ENCODE peak calls at places on chromosomes 11 and 22, in seven cellular contexts. W, Q, I, R, B, J and P are unnamed samples.

GRCh38 chr11:22459053-22459452 is 120.9 kb downstream of the SLC17A6 start:
- DNase-seq in W (no peak), Q (no peak), I (no peak), R (no peak), B (no peak), J (peak), P (no peak)

GRCh38 chr11:57244911-57245310 is 7.9 kb upstream of the APLNR start:
- DNase-seq in W (no peak), Q (no peak), I (peak), R (no peak), B (no peak), J (no peak), P (no peak)

GRCh38 chr11:71962428-71963038 is 33.7 kb downstream of the RNF121 start:
- DNase-seq in W (no peak), Q (no peak), I (no peak), R (no peak), B (no peak), J (peak), P (no peak)

GRCh38 chr22:33659423-33659822 is 260.9 kb downstream of the LARGE1 start:
- DNase-seq in W (peak), Q (no peak), I (no peak), R (peak), B (no peak), J (no peak), P (no peak)

GRCh38 chr11:14907411-14908213 is 15.6 kb upstream of the CYP2R1 start:
- DNase-seq in W (peak), Q (peak), I (peak), R (peak), B (peak), J (peak), P (peak)

GRCh38 chr11:79076526-79077115 is 364.2 kb downstream of the TENM4 start:
- DNase-seq in W (peak), Q (peak), I (peak), R (no peak), B (no peak), J (no peak), P (peak)

GRCh38 chr11:29934115-29934638 is 82.7 kb downstream of the KCNA4 start:
- DNase-seq in W (no peak), Q (no peak), I (no peak), R (no peak), B (no peak), J (no peak), P (no peak)

GRCh38 chr11:746289-747175 is 732 bp upstream of the TALDO1 start:
- DNase-seq in W (no peak), Q (peak), I (no peak), R (peak), B (no peak), J (peak), P (no peak)

GRCh38 chr11:82776377-82776776 is 42.7 kb upstream of the FAM181B start:
- DNase-seq in W (no peak), Q (no peak), I (no peak), R (no peak), B (no peak), J (no peak), P (no peak)

GRCh38 chr11:9187616-9188015 is 77.5 kb downstream of the DENND5A start:
- DNase-seq in W (no peak), Q (no peak), I (no peak), R (no peak), B (no peak), J (no peak), P (no peak)

GRCh38 chr11:8261921-8262551 is 1.6 kb downstream of the LMO1 start:
- DNase-seq in W (no peak), Q (peak), I (no peak), R (peak), B (no peak), J (no peak), P (peak)

GRCh38 chr11:113862430-113862829 is 12.9 kb downstream of the USP28 start:
- DNase-seq in W (no peak), Q (no peak), I (no peak), R (no peak), B (no peak), J (peak), P (no peak)

GRCh38 chr11:131614514-131615085 is 244.2 kb downstream of the NTM start:
- DNase-seq in W (no peak), Q (no peak), I (no peak), R (no peak), B (no peak), J (no peak), P (no peak)

DNA sequence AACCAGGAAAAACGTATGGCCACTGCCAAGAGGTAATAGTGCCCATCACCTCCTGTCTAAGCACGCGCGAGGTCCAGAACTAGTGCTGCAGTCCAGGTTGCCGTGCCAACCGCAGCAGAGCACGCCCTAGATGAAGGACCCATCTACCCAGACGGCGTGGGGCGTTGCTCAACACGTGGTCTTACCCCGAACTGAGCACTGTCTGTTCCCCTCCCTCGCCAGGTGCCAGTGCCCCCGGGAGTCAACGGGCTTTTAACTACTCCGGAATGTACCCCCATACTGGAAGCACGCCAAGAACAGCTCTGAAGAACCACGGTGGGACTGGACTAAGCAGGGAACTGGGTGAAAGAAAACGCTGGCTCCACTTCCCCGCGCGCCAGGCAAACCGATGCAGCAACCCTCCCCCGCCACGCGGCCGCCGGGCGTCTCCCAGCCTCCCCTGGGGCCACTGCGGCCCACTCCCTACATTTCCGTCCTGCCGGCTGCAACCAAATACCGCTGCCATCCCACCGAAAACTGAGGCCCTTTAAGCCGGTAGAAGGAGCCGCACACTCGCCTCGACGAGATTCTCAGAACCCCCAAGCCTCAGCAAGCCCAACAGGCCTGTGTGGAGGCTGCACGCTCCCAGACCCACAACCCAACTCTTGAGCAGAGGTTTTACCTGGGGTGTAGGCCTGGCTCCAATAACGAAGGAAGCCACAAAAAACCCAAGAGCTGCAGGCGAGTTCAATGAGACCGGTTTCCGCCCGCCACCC is at the start of gene HSPA8:
- DNase-seq in W (peak), Q (peak), I (peak), R (peak), B (peak), J (peak), P (peak)
- TF ChIP-seq POLR2A in W (peak), Q (peak), I (peak), R (peak), B (peak), J (peak), P (peak)

DNA sequence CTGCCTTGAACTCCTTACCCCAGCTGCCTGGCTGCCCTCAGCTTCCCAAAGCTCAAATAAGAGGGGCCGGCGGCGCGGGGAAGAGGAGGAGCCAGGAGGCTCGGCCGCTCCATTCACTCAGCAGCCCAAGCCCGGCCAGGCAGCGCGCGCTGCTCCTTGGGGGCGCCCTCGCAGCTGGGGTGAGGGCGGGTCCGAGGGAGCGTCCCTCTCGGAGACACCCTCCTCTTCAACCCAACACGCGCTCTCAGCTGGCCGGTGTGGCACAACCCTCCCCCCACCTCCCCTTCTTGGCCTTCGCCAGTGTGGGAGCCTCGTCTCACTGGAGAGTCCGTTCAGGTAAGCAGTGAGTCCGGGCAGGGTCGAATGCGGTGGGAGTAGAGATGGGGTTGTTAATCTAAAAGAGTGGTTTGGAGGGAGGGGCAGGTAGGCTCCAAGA is at the start of gene WT1:
- DNase-seq in W (no peak), Q (no peak), I (peak), R (no peak), B (peak), J (no peak), P (no peak)
- TF ChIP-seq POLR2A in W (no peak), Q (no peak), I (no peak), R (no peak), B (peak), J (no peak), P (no peak)

GRCh38 chr22:36453266-36453607 is 28.2 kb downstream of the TXN2 start:
- DNase-seq in W (no peak), Q (no peak), I (no peak), R (no peak), B (no peak), J (no peak), P (no peak)

GRCh38 chr22:36455571-36456458 is 25.6 kb downstream of the TXN2 start:
- DNase-seq in W (no peak), Q (peak), I (no peak), R (peak), B (no peak), J (no peak), P (no peak)

GRCh38 chr22:36453855-36454378 is 27.5 kb downstream of the TXN2 start:
- DNase-seq in W (no peak), Q (no peak), I (no peak), R (no peak), B (no peak), J (no peak), P (no peak)

GRCh38 chr22:36456459-36456835 is 25.0 kb downstream of the TXN2 start:
- DNase-seq in W (no peak), Q (no peak), I (no peak), R (no peak), B (no peak), J (no peak), P (no peak)

GRCh38 chr22:36454916-36455570 is 26.4 kb downstream of the TXN2 start:
- DNase-seq in W (peak), Q (peak), I (peak), R (peak), B (peak), J (peak), P (peak)
- TF ChIP-seq POLR2A in W (no peak), Q (peak), I (peak), R (peak), B (peak), J (no peak), P (peak)

DNA sequence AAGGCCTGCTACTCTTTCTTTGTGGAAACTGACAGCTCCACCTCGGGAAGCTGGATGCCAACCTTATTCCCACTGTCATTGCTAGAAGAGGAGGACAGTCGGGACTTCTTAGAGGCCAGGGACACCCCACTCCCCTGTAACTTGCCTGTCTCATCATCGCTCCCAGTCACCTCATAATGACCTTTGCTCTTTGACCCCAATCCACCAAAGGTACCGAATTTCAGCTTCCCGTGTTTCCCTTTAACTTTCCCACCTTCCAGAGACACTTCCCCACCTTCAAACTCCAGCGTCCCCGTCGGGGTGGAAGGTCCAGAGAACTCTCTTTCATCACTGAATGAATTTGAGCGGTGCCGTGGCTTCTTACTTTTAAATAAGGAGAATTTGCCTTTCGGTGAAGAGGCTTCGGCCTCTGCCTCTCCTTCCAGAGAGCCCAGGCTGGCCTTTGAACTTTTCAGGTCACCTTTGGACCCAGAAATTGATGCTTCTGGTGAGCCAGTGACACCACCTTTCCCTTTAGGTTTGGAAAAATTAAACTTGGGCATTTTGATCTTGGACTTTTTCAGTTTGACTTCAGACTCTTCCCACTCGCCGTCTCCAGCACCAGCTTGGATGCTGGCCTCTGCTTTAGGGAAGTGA is 29.8 kb downstream of the AHNAK start:
- DNase-seq in W (no peak), Q (no peak), I (no peak), R (no peak), B (no peak), J (no peak), P (no peak)
- TF ChIP-seq POLR2A in W (no peak), Q (no peak), I (no peak), R (no peak), B (no peak), J (no peak), P (no peak)

DNA sequence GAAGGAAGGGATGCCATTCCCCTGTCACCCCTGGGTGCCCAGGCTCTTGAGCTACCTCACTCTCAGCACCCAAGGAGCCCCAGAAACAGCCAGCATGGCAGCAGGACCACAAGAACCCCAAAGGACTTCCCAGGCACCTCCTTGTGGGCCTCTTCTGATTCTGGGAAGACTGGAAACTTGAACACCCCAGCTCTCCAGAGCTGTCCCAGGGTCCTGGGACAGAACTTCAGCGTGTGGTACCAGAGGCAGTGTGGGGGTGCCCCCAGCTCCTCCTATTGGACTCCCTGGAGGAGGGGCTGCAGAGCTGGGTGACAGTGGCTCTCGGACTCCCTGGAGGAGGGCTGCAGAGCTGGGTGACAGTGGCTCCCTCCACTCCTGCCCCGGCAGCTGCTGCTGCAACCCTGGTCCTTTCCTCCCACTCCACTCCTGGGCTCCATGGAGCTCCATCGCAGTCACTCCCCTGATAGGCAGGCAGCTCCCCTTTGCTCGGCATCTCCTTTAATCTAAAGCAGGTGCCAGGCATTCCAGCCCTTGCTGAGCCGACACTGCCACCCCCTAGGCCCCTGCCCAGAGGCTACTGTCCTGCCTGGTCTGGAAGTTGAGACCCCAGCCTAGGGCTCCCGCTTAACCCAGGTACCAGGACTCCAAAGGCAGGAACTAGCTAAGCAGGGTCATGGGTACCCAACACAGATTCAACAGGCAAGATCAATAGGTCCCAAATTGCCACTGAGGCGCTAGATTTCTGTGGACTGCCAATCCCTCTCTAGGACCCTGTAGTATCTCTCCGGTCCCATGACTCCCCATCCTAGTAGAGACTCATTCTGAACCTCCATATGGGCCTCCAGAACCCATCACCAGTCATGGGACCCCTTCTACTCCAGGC is 2.7 kb downstream of the BCL9L start:
- DNase-seq in W (no peak), Q (no peak), I (no peak), R (peak), B (no peak), J (no peak), P (no peak)
- TF ChIP-seq POLR2A in W (no peak), Q (no peak), I (no peak), R (no peak), B (no peak), J (no peak), P (no peak)

GRCh38 chr11:65433657-65434056 is 11.1 kb downstream of the NEAT1 start:
- DNase-seq in W (no peak), Q (no peak), I (no peak), R (no peak), B (no peak), J (peak), P (peak)

GRCh38 chr11:65434057-65434666 is 11.6 kb downstream of the NEAT1 start:
- DNase-seq in W (no peak), Q (no peak), I (no peak), R (no peak), B (no peak), J (peak), P (no peak)

GRCh38 chr11:65431452-65432132 is 9.0 kb downstream of the NEAT1 start:
- DNase-seq in W (no peak), Q (no peak), I (no peak), R (no peak), B (no peak), J (peak), P (peak)

GRCh38 chr11:65432133-65432650 is 9.6 kb downstream of the NEAT1 start:
- DNase-seq in W (no peak), Q (no peak), I (no peak), R (no peak), B (no peak), J (peak), P (no peak)

DNA sequence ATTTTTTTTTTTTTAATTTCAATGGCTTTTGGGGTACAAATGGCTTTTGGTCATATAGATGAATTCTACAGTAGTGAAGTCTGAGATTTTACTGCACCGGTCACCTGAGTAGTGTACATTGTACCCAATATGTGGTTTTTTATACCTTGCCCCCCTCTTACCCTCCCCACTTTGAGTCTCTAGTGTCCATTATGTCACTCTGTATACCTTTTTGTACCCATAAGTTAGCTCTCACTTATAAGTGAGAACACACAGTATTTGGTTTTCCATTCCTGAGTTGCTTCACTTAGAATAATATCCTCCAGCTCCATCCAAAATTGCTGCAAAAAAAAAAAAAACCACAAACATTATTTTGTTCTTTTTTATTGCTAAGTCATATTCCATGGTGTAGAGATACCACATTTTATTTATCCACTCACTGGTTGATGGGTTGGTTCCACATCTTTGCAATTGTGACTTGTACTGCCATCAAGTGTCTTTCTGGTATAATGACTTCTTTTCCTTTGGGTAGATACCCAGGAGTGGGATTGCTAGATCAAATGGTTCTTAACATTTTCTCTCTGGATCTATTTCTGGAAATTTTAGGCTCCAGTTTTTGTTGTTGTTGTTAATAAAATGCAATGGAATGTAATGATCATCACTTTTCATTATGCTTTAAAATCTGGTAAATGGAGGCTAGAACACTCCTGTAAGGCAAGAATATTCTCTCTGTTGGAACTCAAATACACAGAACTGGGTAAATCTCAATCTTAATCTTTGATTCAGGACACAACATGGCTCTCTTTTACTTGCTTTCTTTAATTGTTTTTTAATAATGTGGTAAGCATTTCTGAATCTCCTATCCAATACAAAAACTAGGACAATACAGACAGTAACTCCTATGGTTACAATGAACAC is 10.3 kb downstream of the NEAT1 start:
- DNase-seq in W (no peak), Q (no peak), I (no peak), R (no peak), B (no peak), J (peak), P (no peak)
- TF ChIP-seq POLR2A in W (no peak), Q (peak), I (no peak), R (peak), B (no peak), J (peak), P (peak)

DNA sequence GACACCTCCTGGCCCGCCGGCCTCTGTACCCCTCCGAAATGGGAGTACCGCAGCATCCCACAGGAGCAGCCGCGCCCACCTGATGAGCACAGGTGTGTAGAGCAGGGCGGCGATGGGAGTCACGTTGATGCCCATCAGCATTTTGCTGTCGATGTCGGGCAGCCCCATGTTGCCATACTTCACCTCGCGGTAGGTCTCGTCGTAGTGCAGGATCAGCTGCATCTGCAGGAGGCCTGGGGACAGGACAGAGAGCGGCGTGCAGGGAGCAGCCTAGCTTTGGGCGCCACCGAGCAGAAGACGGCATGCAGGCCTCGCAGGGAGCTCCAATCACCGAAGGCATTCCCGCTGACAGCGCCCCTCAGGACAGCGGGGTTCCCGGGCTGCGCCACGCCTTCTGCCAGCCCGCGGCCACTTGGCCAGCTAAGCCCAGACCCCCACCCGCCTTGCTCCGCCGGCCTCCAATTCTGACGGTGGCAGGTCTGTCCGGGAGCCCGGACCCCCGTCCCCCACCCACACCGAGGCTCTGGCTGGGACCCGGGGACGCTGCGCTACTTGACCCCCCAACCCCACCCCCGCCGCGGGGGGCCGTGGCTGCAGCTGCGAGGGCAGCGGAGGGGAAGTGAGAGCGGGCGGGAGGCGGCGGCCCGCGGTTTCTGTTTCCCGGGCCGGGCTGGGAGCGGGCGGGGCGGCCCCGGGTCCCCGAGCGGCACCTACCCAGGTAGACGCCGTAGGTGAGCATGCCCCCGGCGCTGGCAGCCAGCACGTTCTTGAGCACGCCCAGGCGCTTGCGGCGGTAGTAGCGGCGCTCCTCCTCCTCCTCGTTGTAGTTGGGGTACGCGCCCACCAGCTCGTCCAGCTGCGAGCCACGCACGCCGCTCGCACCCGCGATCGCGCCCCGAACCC is 703 bp downstream of the UNC93B1 start:
- DNase-seq in W (no peak), Q (peak), I (no peak), R (no peak), B (no peak), J (no peak), P (peak)
- TF ChIP-seq POLR2A in W (no peak), Q (no peak), I (no peak), R (no peak), B (no peak), J (no peak), P (no peak)

GRCh38 chr11:125070699-125071254 is 7.7 kb downstream of the SLC37A2 start:
- DNase-seq in W (peak), Q (peak), I (peak), R (peak), B (peak), J (peak), P (peak)
- TF ChIP-seq POLR2A in W (no peak), Q (no peak), I (no peak), R (no peak), B (no peak), J (no peak), P (no peak)